ENCODE peak calls at places on chromosomes 16 and 17, in nine cellular contexts. Y is left ventricle myocardium inferior, L is caudate nucleus, K is stomach, V is prostate gland, H is cardiac muscle cell, N is IMR-90, P is transverse colon, R is Panc1. F is an unnamed sample.

GRCh38 chr16:16915771-16916170 is 536.8 kb downstream of the NPIPA7 start:
- DNase-seq in N (no peak), Y (no peak), P (no peak), K (no peak), L (no peak), H (no peak), V (no peak), R (no peak), F (no peak)

GRCh38 chr17:55420067-55420775 is 1.4 kb downstream of the MMD start:
- DNase-seq in P (no peak), L (no peak), Y (no peak), N (no peak), H (no peak), R (no peak), V (no peak), K (peak), F (no peak)

GRCh38 chr17:34393401-34393800 is 30.4 kb upstream of the CCL1 start:
- DNase-seq in L (no peak), N (no peak), V (no peak), R (no peak), Y (no peak), K (no peak), H (no peak), P (no peak), F (no peak)

GRCh38 chr17:45190503-45191282 is 29.0 kb downstream of the HEXIM2 start:
- DNase-seq in L (no peak), Y (no peak), V (no peak), K (no peak), R (no peak), H (no peak), N (no peak), P (no peak), F (no peak)

GRCh38 chr16:5075637-5076036 is 4.0 kb downstream of the ALG1 start:
- DNase-seq in R (no peak), K (no peak), V (no peak), N (no peak), Y (no peak), H (no peak), P (no peak), L (no peak), F (no peak)

GRCh38 chr16:22220714-22221113 is 14.6 kb downstream of the EEF2K start:
- DNase-seq in L (peak), R (no peak), Y (peak), K (peak), V (peak), P (no peak), H (no peak), N (no peak), F (no peak)

GRCh38 chr16:65070831-65071230 is 51.0 kb downstream of the CDH11 start:
- DNase-seq in P (peak), R (peak), N (peak), H (peak), V (no peak), K (peak), Y (peak), L (peak), F (peak)

GRCh38 chr16:85037050-85037410 is 9.4 kb downstream of the KIAA0513 start:
- DNase-seq in K (no peak), L (no peak), Y (no peak), P (no peak), R (peak), N (peak), H (no peak), V (no peak), F (peak)

GRCh38 chr16:82181456-82182185 is 11.6 kb upstream of the MPHOSPH6 start:
- DNase-seq in N (no peak), K (no peak), L (no peak), Y (no peak), P (no peak), R (no peak), H (no peak), V (no peak), F (no peak)

GRCh38 chr17:5640726-5641125 is 56.4 kb upstream of the NLRP1 start:
- DNase-seq in Y (no peak), L (no peak), P (no peak), K (no peak), H (no peak), N (no peak), V (no peak), R (no peak), F (no peak)

GRCh38 chr17:63434951-63435571 is 11.0 kb downstream of the CYB561 start:
- DNase-seq in P (peak), R (no peak), K (peak), L (peak), V (peak), H (no peak), N (peak), Y (peak), F (peak)

GRCh38 chr17:67467500-67468481 is 90.7 kb downstream of the PITPNC1 start:
- DNase-seq in P (no peak), Y (no peak), N (no peak), R (no peak), L (no peak), V (no peak), H (no peak), K (no peak), F (no peak)

DNA sequence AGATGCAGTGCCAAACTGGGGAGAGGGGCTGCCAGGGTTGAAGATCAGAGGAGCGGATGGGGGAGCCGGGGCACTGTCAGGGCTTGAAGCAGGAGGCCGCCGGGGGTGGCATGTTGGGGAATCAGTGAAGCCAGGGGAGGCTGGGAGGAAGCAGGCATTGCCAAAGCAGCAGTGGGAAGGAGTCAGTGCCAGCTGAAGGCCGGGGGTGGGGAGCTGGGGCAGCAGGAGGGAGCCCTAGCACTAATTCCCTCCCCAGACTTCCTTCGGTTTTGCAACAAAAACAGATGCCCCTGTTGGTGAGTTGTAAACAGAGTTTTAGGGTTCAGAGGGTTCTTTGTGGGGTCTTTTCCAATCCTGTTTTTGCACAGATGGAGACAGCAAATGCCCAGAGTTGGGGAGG is 10.9 kb upstream of the TAC4 start:
- DNase-seq in R (no peak), L (no peak), P (no peak), N (no peak), H (no peak), K (no peak), V (no peak), Y (no peak), F (no peak)
- H3K27ac ChIP-seq in R (no peak), L (no peak), P (no peak), N (no peak), H (no peak), K (no peak), V (no peak), Y (no peak), F (no peak)

GRCh38 chr17:81065500-81065899 is 30.5 kb downstream of the BAIAP2 start:
- DNase-seq in K (peak), N (no peak), P (no peak), L (no peak), Y (no peak), H (no peak), V (no peak), R (no peak), F (no peak)
- H3K27ac ChIP-seq in K (peak), N (no peak), P (peak), L (peak), Y (no peak), H (peak), V (peak), R (no peak), F (peak)

GRCh38 chr16:78227855-78228254 is 128.4 kb downstream of the WWOX start:
- DNase-seq in V (no peak), N (no peak), R (no peak), P (no peak), L (no peak), Y (no peak), K (no peak), H (peak), F (no peak)
- H3K27ac ChIP-seq in V (no peak), N (no peak), R (no peak), P (no peak), L (no peak), Y (no peak), K (no peak), H (no peak), F (no peak)

GRCh38 chr16:86296263-86296662 is 214.1 kb upstream of the FOXF1 start:
- DNase-seq in P (no peak), N (no peak), V (no peak), Y (no peak), H (no peak), R (no peak), L (no peak), K (no peak), F (no peak)

GRCh38 chr16:86292171-86292775 is 218.1 kb upstream of the FOXF1 start:
- DNase-seq in Y (no peak), P (no peak), L (no peak), K (no peak), V (no peak), H (no peak), N (no peak), R (no peak), F (no peak)

GRCh38 chr16:86294535-86294934 is 215.8 kb upstream of the FOXF1 start:
- DNase-seq in V (no peak), R (no peak), L (no peak), P (peak), Y (no peak), N (peak), H (no peak), K (no peak), F (no peak)

GRCh38 chr16:86292942-86293341 is 217.4 kb upstream of the FOXF1 start:
- DNase-seq in V (no peak), P (no peak), H (no peak), K (no peak), L (no peak), Y (no peak), R (no peak), N (no peak), F (no peak)

DNA sequence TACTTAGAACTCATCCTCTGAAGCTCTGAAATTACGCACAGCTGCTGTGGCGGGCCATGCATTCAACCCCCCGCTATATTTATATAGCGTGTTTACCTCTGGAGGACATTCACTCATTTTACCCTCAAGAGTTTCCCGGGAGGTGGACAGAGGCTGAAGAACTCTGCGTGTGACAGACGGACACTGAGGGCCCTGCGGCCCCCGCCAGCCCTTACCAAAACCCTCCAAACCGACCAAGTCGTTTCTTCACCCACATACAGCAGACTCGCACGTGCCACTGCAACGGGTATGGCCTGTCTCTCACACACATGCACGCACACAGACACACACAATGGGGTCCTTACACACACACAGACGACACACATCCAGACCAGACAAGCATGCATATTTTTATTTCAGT is 216.4 kb upstream of the FOXF1 start:
- DNase-seq in N (no peak), R (no peak), P (no peak), L (no peak), K (no peak), Y (no peak), H (no peak), V (no peak), F (no peak)
- H3K27ac ChIP-seq in N (peak), R (no peak), P (peak), L (no peak), K (peak), Y (no peak), H (no peak), V (no peak), F (no peak)

GRCh38 chr17:77100009-77100408 is 40.8 kb upstream of the SEC14L1 start:
- DNase-seq in V (no peak), N (no peak), L (no peak), H (no peak), Y (peak), R (no peak), K (peak), P (peak), F (no peak)
- H3K27ac ChIP-seq in V (peak), N (no peak), L (peak), H (no peak), Y (peak), R (peak), K (peak), P (peak), F (no peak)

GRCh38 chr16:58107228-58107627 is 22.0 kb downstream of the CFAP20 start:
- DNase-seq in H (peak), Y (no peak), R (no peak), N (no peak), P (no peak), K (no peak), V (no peak), L (no peak), F (no peak)
- H3K27ac ChIP-seq in H (no peak), Y (no peak), R (no peak), N (no peak), P (no peak), K (no peak), V (no peak), L (no peak), F (no peak)

GRCh38 chr17:8158267-8159031 is 4.3 kb downstream of the VAMP2 start:
- DNase-seq in V (peak), H (peak), P (peak), Y (peak), N (peak), K (peak), R (peak), L (peak), F (no peak)
- H3K27ac ChIP-seq in V (peak), H (peak), P (peak), Y (peak), N (peak), K (peak), R (peak), L (peak), F (no peak)

GRCh38 chr17:39658760-39659159 is 6.4 kb upstream of the TCAP start:
- DNase-seq in H (no peak), L (peak), Y (no peak), P (no peak), V (no peak), N (no peak), K (no peak), R (no peak), F (no peak)
- H3K27ac ChIP-seq in H (no peak), L (peak), Y (peak), P (peak), V (no peak), N (no peak), K (peak), R (no peak), F (no peak)

GRCh38 chr17:57604771-57605733 is 140.0 kb downstream of the CCDC182 start:
- DNase-seq in V (peak), K (peak), N (peak), P (peak), L (no peak), Y (peak), R (no peak), H (peak), F (no peak)
- H3K27ac ChIP-seq in V (peak), K (peak), N (peak), P (peak), L (peak), Y (peak), R (no peak), H (peak), F (no peak)

GRCh38 chr17:82483204-82483660 is 24.7 kb downstream of the NARF start:
- DNase-seq in K (no peak), R (no peak), V (no peak), H (no peak), L (no peak), N (no peak), Y (no peak), P (no peak), F (no peak)
- H3K27ac ChIP-seq in K (no peak), R (no peak), V (no peak), H (no peak), L (no peak), N (no peak), Y (peak), P (no peak), F (no peak)

F was measured in epithelial cell of prostate.